ENCODE peak calls at places on chromosomes 7 and 10, in four cellular contexts. W is bronchial epithelial cell, Q is IMR-90, U is left ventricle myocardium inferior. A is an unnamed sample.

GRCh38 chr10:24214762-24215161 is 5.8 kb downstream of the KIAA1217 start:
- DNase-seq in U (no peak), Q (no peak), W (no peak), A (no peak)

GRCh38 chr7:50684011-50684701 is 98.5 kb downstream of the GRB10 start:
- DNase-seq in W (no peak), U (no peak), Q (no peak), A (no peak)

GRCh38 chr7:40147371-40148246 is 12.8 kb downstream of the SUGCT start:
- DNase-seq in Q (no peak), U (no peak), W (no peak), A (no peak)

GRCh38 chr10:99667108-99667751 is 7.9 kb downstream of the ENTPD7 start:
- DNase-seq in Q (peak), U (no peak), W (peak), A (peak)

GRCh38 chr10:77168861-77169260 is 468.7 kb downstream of the KCNMA1 start:
- DNase-seq in U (no peak), W (peak), Q (no peak), A (no peak)

GRCh38 chr7:111784311-111784710 is 222.0 kb upstream of the IMMP2L start:
- DNase-seq in W (no peak), Q (no peak), U (no peak), A (no peak)

GRCh38 chr7:39952791-39953190 is 2.7 kb downstream of the CDK13 start:
- DNase-seq in W (peak), U (no peak), Q (peak), A (no peak)

GRCh38 chr10:58157076-58157766 is 110.5 kb downstream of the IPMK start:
- DNase-seq in W (peak), U (no peak), Q (peak), A (no peak)

GRCh38 chr10:93773705-93774104 is 16.0 kb downstream of the LGI1 start:
- DNase-seq in U (no peak), W (no peak), Q (no peak), A (no peak)

GRCh38 chr7:146116452-146117219 is at the start of gene CNTNAP2:
- DNase-seq in U (peak), Q (no peak), W (no peak), A (peak)

DNA sequence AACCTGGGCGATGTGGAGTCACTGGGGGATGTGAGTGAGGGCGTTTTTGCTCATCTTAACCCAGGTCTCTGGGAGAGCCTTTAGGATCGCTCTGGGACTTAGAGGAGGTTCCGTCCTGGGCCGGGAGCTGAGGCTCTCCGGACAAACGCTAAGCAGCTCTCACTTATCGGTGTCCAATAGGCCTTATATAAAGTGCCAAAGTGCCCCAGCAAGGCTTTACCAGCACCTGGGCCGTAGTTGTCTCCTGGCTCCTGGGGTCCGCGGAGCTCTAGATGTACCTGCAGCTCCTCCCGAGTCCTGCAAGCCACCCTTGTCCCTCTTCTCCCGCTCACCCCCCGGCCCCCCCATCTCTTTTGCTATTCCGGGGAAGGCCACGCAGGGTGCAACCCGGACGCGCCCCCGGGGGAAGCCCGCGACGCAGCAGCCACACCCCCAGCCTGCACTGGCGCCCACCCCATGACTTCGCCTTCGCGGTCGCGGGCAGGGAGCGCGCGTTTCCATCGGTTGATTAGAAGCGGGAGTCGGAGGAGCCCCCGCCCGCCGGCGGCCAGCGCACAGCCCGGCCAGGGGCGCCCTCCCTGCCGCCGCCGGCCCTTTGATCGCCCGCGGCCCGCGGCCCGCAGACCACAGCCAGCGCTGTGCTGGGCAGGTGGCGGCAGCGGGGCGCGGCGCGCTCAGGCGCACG is 160.3 kb upstream of the MKI67 start:
- DNase-seq in Q (no peak), W (no peak), U (no peak), A (no peak)
- H3K4me3 ChIP-seq in Q (no peak), W (no peak), U (peak), A (no peak)

DNA sequence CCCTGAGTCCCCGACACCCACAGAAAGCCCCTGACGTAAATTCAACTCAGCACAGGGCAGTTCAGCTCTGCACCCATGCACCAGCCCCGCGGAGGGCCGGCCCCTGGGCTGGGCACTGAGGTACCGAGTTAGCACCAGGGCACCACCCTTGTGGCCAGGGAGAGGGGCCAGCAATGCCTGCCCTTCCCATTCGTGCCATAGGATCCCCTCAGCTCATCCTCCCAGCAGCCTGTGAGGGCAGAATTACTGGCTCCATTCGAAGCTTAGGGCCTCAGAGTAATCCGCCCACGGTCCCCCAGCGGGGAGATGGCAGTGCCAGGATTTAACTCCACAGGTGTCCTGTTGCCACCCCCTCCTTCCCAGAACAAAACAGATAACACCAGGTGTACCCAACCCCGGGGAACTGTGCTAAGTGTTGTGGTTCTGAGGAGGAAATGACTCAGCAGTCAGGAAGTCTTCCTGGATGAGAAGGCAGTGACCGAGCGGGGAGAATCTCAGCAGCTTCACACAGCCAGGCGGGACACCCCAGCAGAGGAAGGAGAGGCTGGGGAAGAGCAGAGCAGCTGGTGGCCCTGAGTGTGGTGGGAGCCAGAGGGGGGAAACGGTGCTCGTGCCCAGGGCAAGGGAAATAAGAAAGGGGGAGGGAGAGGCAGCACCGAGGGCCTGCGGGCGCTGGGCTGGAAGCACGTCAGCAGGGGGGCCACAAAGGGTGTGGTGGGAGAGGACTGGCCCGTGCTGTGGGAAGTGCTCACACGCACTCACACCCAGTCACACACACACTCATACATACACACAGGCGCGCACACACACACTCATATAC is 59.6 kb upstream of the CHST15 start:
- DNase-seq in U (peak), Q (peak), W (peak), A (no peak)
- TF ChIP-seq CTCF in U (no peak), Q (no peak), W (no peak), A (no peak)

DNA sequence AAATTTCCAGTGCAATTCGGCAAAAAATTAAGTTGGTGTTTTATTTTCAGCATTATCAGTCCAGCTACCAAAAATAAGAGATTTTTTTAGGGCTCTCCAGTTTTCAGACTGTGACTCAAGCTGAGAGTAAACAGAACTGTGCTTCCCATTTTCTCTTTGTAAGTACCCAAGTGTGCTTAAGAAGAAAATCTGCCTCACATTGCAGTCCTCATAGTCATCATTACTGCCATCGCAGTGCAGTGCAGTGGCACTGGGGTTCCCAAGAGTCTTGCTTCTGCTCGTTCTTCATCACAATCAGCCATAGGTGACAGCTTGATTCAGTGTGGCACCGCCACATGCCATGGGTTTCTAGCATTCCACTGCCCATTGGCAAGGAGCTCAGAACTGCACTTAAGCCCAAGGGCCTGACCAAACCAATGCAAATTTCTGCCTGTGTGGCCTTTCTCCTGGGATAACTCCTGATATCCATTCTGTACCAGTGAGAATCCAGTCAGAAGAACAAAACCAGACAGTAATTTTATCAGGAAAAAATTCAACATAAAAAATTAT is 25.6 kb upstream of the ERCC6 start:
- DNase-seq in W (peak), U (no peak), Q (peak), A (no peak)
- H3K4me3 ChIP-seq in W (no peak), U (no peak), Q (no peak), A (no peak)

GRCh38 chr7:22110227-22110839 is 164.6 kb upstream of the CDCA7L start:
- DNase-seq in W (peak), U (peak), Q (peak), A (peak)

GRCh38 chr7:22110881-22111280 is 165.2 kb upstream of the CDCA7L start:
- DNase-seq in U (no peak), Q (no peak), W (no peak), A (no peak)

GRCh38 chr7:22111661-22112060 is 166.0 kb upstream of the CDCA7L start:
- DNase-seq in Q (no peak), U (no peak), W (no peak), A (no peak)

GRCh38 chr7:22108151-22108845 is 162.6 kb upstream of the CDCA7L start:
- DNase-seq in W (no peak), U (no peak), Q (no peak), A (no peak)

GRCh38 chr7:22109761-22110160 is 164.1 kb upstream of the CDCA7L start:
- DNase-seq in U (no peak), W (peak), Q (peak), A (peak)
- TF ChIP-seq CTCF in U (no peak), W (peak), Q (peak), A (peak)

DNA sequence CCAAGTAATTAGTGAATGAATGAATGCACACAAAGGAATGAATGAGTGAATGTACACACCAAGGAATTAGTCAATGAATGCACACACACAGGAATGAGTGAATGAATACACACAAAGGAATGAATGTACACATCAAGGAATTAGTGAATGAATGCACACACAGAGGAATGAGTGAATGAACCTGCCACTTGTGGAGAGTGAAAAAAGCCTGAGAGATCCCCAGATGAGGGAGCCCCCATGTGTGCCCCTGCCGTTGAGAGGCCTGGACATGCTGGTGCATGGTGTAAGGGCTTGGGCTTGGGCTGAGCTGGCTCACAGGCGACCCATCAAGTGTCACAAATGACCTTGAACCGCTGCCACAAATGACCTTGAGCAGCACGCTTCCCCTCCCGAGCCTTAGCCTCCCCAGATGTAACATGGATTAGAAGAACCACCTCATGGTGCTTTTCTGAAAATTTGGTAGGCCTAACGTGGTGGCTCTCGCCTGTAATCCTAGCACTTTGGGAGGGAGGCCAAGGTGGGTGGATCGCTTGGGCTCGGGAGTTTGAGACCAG is 46.2 kb downstream of the GTF2IRD1 start:
- DNase-seq in W (no peak), U (no peak), Q (no peak), A (no peak)
- H3K4me3 ChIP-seq in W (no peak), U (no peak), Q (no peak), A (no peak)

GRCh38 chr10:4655406-4655805 is 170.6 kb upstream of the AKR1E2 start:
- DNase-seq in W (no peak), U (no peak), Q (no peak), A (no peak)

GRCh38 chr10:4654496-4654895 is 171.5 kb upstream of the AKR1E2 start:
- DNase-seq in W (no peak), Q (no peak), U (no peak), A (no peak)

GRCh38 chr10:4658777-4659176 is 167.2 kb upstream of the AKR1E2 start:
- DNase-seq in U (no peak), Q (no peak), W (no peak), A (no peak)

GRCh38 chr10:4653160-4653559 is 172.8 kb upstream of the AKR1E2 start:
- DNase-seq in U (no peak), Q (no peak), W (no peak), A (peak)

DNA sequence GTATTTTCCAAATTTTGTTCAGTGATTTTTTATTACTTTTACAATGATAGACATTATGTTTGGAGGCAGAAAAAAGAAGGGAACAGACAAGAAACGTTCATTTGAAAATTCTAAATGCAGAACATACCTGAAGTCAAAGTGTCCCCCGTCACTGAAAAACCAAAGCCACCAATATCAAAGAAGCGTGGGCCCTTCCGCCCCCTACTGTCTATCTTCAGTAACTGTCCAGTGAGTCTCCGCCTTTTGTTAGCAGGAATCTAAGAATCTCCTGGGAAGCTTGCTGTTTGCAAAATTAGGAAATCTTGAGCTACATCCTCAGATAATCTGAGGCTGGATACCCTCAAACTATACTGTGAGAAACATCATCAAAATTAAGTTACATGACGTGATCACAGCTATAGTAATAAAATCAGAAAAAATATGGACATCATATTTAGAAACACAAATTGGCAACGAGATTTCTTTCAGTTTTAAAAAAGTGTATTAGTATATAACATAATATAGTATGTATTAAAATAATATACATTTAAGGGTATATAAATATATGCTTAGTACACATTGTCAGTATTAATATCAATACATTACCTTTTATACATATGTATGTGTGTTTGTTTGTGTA is 169.3 kb upstream of the AKR1E2 start:
- DNase-seq in W (no peak), U (peak), Q (peak), A (peak)
- TF ChIP-seq CTCF in W (peak), U (peak), Q (peak), A (peak)

GRCh38 chr10:114541081-114541833 is 116.8 kb downstream of the ABLIM1 start:
- DNase-seq in U (peak), W (peak), Q (peak), A (no peak)
- H3K4me3 ChIP-seq in U (no peak), W (no peak), Q (no peak), A (no peak)

DNA sequence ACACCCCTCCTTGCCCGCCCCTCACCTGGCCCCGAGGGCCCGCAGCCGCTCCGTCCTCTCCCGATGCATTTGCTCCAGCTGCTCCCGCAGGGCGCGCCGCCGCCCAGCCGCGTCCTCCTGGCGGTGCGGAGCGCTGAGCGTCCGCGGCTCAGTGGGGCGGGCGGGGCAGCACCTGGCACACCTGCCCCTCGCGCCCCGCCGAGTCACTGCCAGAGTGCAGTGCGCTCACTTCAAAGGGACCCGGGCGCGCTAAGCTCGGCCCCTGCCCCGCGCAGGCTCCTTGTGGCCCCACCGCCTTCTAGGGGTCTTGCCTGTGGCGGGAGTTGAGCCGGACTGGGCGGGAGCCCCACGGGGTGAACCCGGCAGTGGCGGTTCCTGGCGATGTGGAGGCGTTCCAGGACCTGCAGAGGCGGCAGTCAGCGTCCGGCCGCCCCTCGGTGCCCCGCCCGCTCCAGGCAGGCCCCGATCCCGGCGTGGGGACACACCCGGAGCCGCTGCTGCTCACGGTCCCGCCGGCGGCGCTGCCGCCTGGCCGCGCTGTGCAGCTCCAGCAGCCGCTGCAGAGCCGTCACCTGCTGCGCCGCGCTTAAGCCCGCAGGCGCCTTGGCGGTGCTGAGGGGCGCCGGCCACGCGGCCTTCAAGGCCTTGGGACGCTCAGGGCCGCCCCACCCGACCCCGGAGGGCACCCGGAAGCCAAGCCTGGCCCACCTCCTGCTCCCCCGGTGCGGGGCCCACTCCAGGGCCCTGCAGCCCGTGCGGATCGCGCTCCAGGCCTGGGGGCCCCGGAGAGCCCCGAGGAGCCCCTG is 6.7 kb downstream of the ATP6V1F start:
- DNase-seq in Q (peak), W (no peak), U (peak), A (peak)
- TF ChIP-seq CTCF in Q (peak), W (peak), U (peak), A (peak)

A was measured in Caco-2.